ENCODE peak calls at places on chromosome 2, in six cellular contexts. One of them, this sample, is unnamed.

GRCh38 chr2:43020990-43021677 is 205.3 kb downstream of the ZFP36L2 start:
- DNase-seq in kidney epithelial cell: no peak
- DNase-seq in AG04450: no peak
- DNase-seq in OCI-LY7: no peak
- DNase-seq in activated gamma-delta T cell: no peak
- DNase-seq in stimulated activated CD4-positive, alpha-beta T cell treated with anti-CD3 and anti-CD28 coated beads, Interleukin-12 subunit alpha, Interleukin-12 subunit beta, amount 100 ng/mL, for 24 hours: no peak
- DNase-seq in this sample: no peak

GRCh38 chr2:54524236-54524991 is 68.3 kb downstream of the SPTBN1 start:
- DNase-seq in kidney epithelial cell: peak
- DNase-seq in OCI-LY7: no peak
- DNase-seq in AG04450: no peak
- DNase-seq in activated gamma-delta T cell: no peak
- DNase-seq in stimulated activated CD4-positive, alpha-beta T cell treated with anti-CD3 and anti-CD28 coated beads, Interleukin-12 subunit alpha, Interleukin-12 subunit beta, amount 100 ng/mL, for 24 hours: peak
- DNase-seq in this sample: peak

GRCh38 chr2:236965021-236965840 is 120.5 kb upstream of the COPS8 start:
- DNase-seq in OCI-LY7: no peak
- DNase-seq in stimulated activated CD4-positive, alpha-beta T cell treated with anti-CD3 and anti-CD28 coated beads, Interleukin-12 subunit alpha, Interleukin-12 subunit beta, amount 100 ng/mL, for 24 hours: no peak
- DNase-seq in kidney epithelial cell: no peak
- DNase-seq in AG04450: no peak
- DNase-seq in activated gamma-delta T cell: no peak
- DNase-seq in this sample: no peak

GRCh38 chr2:168494190-168494711 is 38.2 kb downstream of the CERS6 start:
- DNase-seq in AG04450: no peak
- DNase-seq in activated gamma-delta T cell: no peak
- DNase-seq in OCI-LY7: no peak
- DNase-seq in kidney epithelial cell: no peak
- DNase-seq in stimulated activated CD4-positive, alpha-beta T cell treated with anti-CD3 and anti-CD28 coated beads, Interleukin-12 subunit alpha, Interleukin-12 subunit beta, amount 100 ng/mL, for 24 hours: no peak
- DNase-seq in this sample: peak

GRCh38 chr2:112020561-112020960 is 34.5 kb upstream of the TMEM87B start:
- DNase-seq in stimulated activated CD4-positive, alpha-beta T cell treated with anti-CD3 and anti-CD28 coated beads, Interleukin-12 subunit alpha, Interleukin-12 subunit beta, amount 100 ng/mL, for 24 hours: no peak
- DNase-seq in kidney epithelial cell: no peak
- DNase-seq in AG04450: no peak
- DNase-seq in OCI-LY7: no peak
- DNase-seq in activated gamma-delta T cell: no peak
- DNase-seq in this sample: no peak

GRCh38 chr2:22020101-22020742 is 896.5 kb downstream of the TDRD15 start:
- DNase-seq in AG04450: no peak
- DNase-seq in stimulated activated CD4-positive, alpha-beta T cell treated with anti-CD3 and anti-CD28 coated beads, Interleukin-12 subunit alpha, Interleukin-12 subunit beta, amount 100 ng/mL, for 24 hours: no peak
- DNase-seq in OCI-LY7: no peak
- DNase-seq in kidney epithelial cell: peak
- DNase-seq in activated gamma-delta T cell: no peak
- DNase-seq in this sample: peak

GRCh38 chr2:84971799-84972790 is 1.1 kb downstream of the KCMF1 start:
- DNase-seq in OCI-LY7: peak
- DNase-seq in AG04450: no peak
- DNase-seq in kidney epithelial cell: no peak
- DNase-seq in activated gamma-delta T cell: peak
- DNase-seq in stimulated activated CD4-positive, alpha-beta T cell treated with anti-CD3 and anti-CD28 coated beads, Interleukin-12 subunit alpha, Interleukin-12 subunit beta, amount 100 ng/mL, for 24 hours: peak
- DNase-seq in this sample: peak

GRCh38 chr2:134009440-134009839 is 244.4 kb upstream of the MGAT5 start:
- DNase-seq in kidney epithelial cell: no peak
- DNase-seq in stimulated activated CD4-positive, alpha-beta T cell treated with anti-CD3 and anti-CD28 coated beads, Interleukin-12 subunit alpha, Interleukin-12 subunit beta, amount 100 ng/mL, for 24 hours: no peak
- DNase-seq in OCI-LY7: no peak
- DNase-seq in activated gamma-delta T cell: no peak
- DNase-seq in AG04450: no peak
- DNase-seq in this sample: no peak

GRCh38 chr2:207341816-207342215 is 176.1 kb upstream of the KLF7 start:
- DNase-seq in kidney epithelial cell: no peak
- DNase-seq in activated gamma-delta T cell: no peak
- DNase-seq in OCI-LY7: no peak
- DNase-seq in AG04450: no peak
- DNase-seq in stimulated activated CD4-positive, alpha-beta T cell treated with anti-CD3 and anti-CD28 coated beads, Interleukin-12 subunit alpha, Interleukin-12 subunit beta, amount 100 ng/mL, for 24 hours: no peak
- DNase-seq in this sample: no peak

GRCh38 chr2:98072442-98072841 is 14.5 kb upstream of the VWA3B start:
- DNase-seq in activated gamma-delta T cell: no peak
- DNase-seq in kidney epithelial cell: no peak
- DNase-seq in OCI-LY7: no peak
- DNase-seq in AG04450: no peak
- DNase-seq in stimulated activated CD4-positive, alpha-beta T cell treated with anti-CD3 and anti-CD28 coated beads, Interleukin-12 subunit alpha, Interleukin-12 subunit beta, amount 100 ng/mL, for 24 hours: no peak
- DNase-seq in this sample: no peak

GRCh38 chr2:50181212-50181611 is 850.7 kb downstream of the NRXN1 start:
- DNase-seq in OCI-LY7: no peak
- DNase-seq in activated gamma-delta T cell: no peak
- DNase-seq in kidney epithelial cell: no peak
- DNase-seq in stimulated activated CD4-positive, alpha-beta T cell treated with anti-CD3 and anti-CD28 coated beads, Interleukin-12 subunit alpha, Interleukin-12 subunit beta, amount 100 ng/mL, for 24 hours: no peak
- DNase-seq in AG04450: no peak
- DNase-seq in this sample: peak

GRCh38 chr2:38690499-38691420 is 24.8 kb downstream of the GALM start:
- DNase-seq in activated gamma-delta T cell: no peak
- DNase-seq in AG04450: peak
- DNase-seq in stimulated activated CD4-positive, alpha-beta T cell treated with anti-CD3 and anti-CD28 coated beads, Interleukin-12 subunit alpha, Interleukin-12 subunit beta, amount 100 ng/mL, for 24 hours: no peak
- DNase-seq in OCI-LY7: no peak
- DNase-seq in kidney epithelial cell: peak
- DNase-seq in this sample: peak

GRCh38 chr2:234444888-234445287 is 52.0 kb downstream of the ARL4C start:
- DNase-seq in kidney epithelial cell: peak
- DNase-seq in stimulated activated CD4-positive, alpha-beta T cell treated with anti-CD3 and anti-CD28 coated beads, Interleukin-12 subunit alpha, Interleukin-12 subunit beta, amount 100 ng/mL, for 24 hours: no peak
- DNase-seq in activated gamma-delta T cell: peak
- DNase-seq in AG04450: peak
- DNase-seq in OCI-LY7: peak
- DNase-seq in this sample: peak

GRCh38 chr2:10079931-10080535 is at the start of gene CYS1:
- DNase-seq in kidney epithelial cell: no peak
- DNase-seq in AG04450: no peak
- DNase-seq in OCI-LY7: peak
- DNase-seq in activated gamma-delta T cell: no peak
- DNase-seq in stimulated activated CD4-positive, alpha-beta T cell treated with anti-CD3 and anti-CD28 coated beads, Interleukin-12 subunit alpha, Interleukin-12 subunit beta, amount 100 ng/mL, for 24 hours: no peak
- DNase-seq in this sample: no peak

GRCh38 chr2:238578256-238578655 is 151.5 kb downstream of the ASB1 start:
- DNase-seq in OCI-LY7: no peak
- DNase-seq in activated gamma-delta T cell: no peak
- DNase-seq in AG04450: no peak
- DNase-seq in kidney epithelial cell: no peak
- DNase-seq in stimulated activated CD4-positive, alpha-beta T cell treated with anti-CD3 and anti-CD28 coated beads, Interleukin-12 subunit alpha, Interleukin-12 subunit beta, amount 100 ng/mL, for 24 hours: no peak
- DNase-seq in this sample: no peak

GRCh38 chr2:109164739-109165221 is 35.8 kb downstream of the SH3RF3 start:
- DNase-seq in activated gamma-delta T cell: no peak
- DNase-seq in kidney epithelial cell: no peak
- DNase-seq in AG04450: no peak
- DNase-seq in stimulated activated CD4-positive, alpha-beta T cell treated with anti-CD3 and anti-CD28 coated beads, Interleukin-12 subunit alpha, Interleukin-12 subunit beta, amount 100 ng/mL, for 24 hours: no peak
- DNase-seq in OCI-LY7: no peak
- DNase-seq in this sample: peak

GRCh38 chr2:96116424-96116878 is at the start of gene ADRA2B:
- DNase-seq in activated gamma-delta T cell: peak
- DNase-seq in stimulated activated CD4-positive, alpha-beta T cell treated with anti-CD3 and anti-CD28 coated beads, Interleukin-12 subunit alpha, Interleukin-12 subunit beta, amount 100 ng/mL, for 24 hours: peak
- DNase-seq in AG04450: no peak
- DNase-seq in OCI-LY7: peak
- DNase-seq in kidney epithelial cell: no peak
- DNase-seq in this sample: peak

GRCh38 chr2:53933329-53933728 is 37.5 kb downstream of the PSME4 start:
- DNase-seq in OCI-LY7: no peak
- DNase-seq in AG04450: no peak
- DNase-seq in kidney epithelial cell: no peak
- DNase-seq in activated gamma-delta T cell: no peak
- DNase-seq in stimulated activated CD4-positive, alpha-beta T cell treated with anti-CD3 and anti-CD28 coated beads, Interleukin-12 subunit alpha, Interleukin-12 subunit beta, amount 100 ng/mL, for 24 hours: no peak
- DNase-seq in this sample: no peak

GRCh38 chr2:174675615-174676014 is 78.0 kb upstream of the WIPF1 start:
- DNase-seq in activated gamma-delta T cell: no peak
- DNase-seq in kidney epithelial cell: no peak
- DNase-seq in OCI-LY7: no peak
- DNase-seq in stimulated activated CD4-positive, alpha-beta T cell treated with anti-CD3 and anti-CD28 coated beads, Interleukin-12 subunit alpha, Interleukin-12 subunit beta, amount 100 ng/mL, for 24 hours: no peak
- DNase-seq in AG04450: no peak
- DNase-seq in this sample: no peak

GRCh38 chr2:27255660-27256059 is 7.2 kb downstream of the SLC30A3 start:
- DNase-seq in kidney epithelial cell: no peak
- DNase-seq in OCI-LY7: no peak
- DNase-seq in activated gamma-delta T cell: no peak
- DNase-seq in AG04450: no peak
- DNase-seq in stimulated activated CD4-positive, alpha-beta T cell treated with anti-CD3 and anti-CD28 coated beads, Interleukin-12 subunit alpha, Interleukin-12 subunit beta, amount 100 ng/mL, for 24 hours: no peak
- DNase-seq in this sample: peak

GRCh38 chr2:144330951-144331651 is 188.8 kb downstream of the ZEB2 start:
- DNase-seq in OCI-LY7: peak
- DNase-seq in AG04450: no peak
- DNase-seq in activated gamma-delta T cell: no peak
- DNase-seq in kidney epithelial cell: no peak
- DNase-seq in stimulated activated CD4-positive, alpha-beta T cell treated with anti-CD3 and anti-CD28 coated beads, Interleukin-12 subunit alpha, Interleukin-12 subunit beta, amount 100 ng/mL, for 24 hours: no peak
- DNase-seq in this sample: peak

GRCh38 chr2:51995293-51995692 is 963.4 kb upstream of the NRXN1 start:
- DNase-seq in activated gamma-delta T cell: no peak
- DNase-seq in OCI-LY7: no peak
- DNase-seq in AG04450: peak
- DNase-seq in kidney epithelial cell: no peak
- DNase-seq in stimulated activated CD4-positive, alpha-beta T cell treated with anti-CD3 and anti-CD28 coated beads, Interleukin-12 subunit alpha, Interleukin-12 subunit beta, amount 100 ng/mL, for 24 hours: no peak
- DNase-seq in this sample: peak

GRCh38 chr2:190173382-190173781 is 110.9 kb upstream of the MSTN start:
- DNase-seq in OCI-LY7: no peak
- DNase-seq in activated gamma-delta T cell: no peak
- DNase-seq in AG04450: no peak
- DNase-seq in stimulated activated CD4-positive, alpha-beta T cell treated with anti-CD3 and anti-CD28 coated beads, Interleukin-12 subunit alpha, Interleukin-12 subunit beta, amount 100 ng/mL, for 24 hours: no peak
- DNase-seq in kidney epithelial cell: no peak
- DNase-seq in this sample: no peak

GRCh38 chr2:46363535-46364170 is 66.4 kb downstream of the EPAS1 start:
- DNase-seq in OCI-LY7: no peak
- DNase-seq in kidney epithelial cell: no peak
- DNase-seq in AG04450: peak
- DNase-seq in activated gamma-delta T cell: no peak
- DNase-seq in stimulated activated CD4-positive, alpha-beta T cell treated with anti-CD3 and anti-CD28 coated beads, Interleukin-12 subunit alpha, Interleukin-12 subunit beta, amount 100 ng/mL, for 24 hours: no peak
- DNase-seq in this sample: peak

GRCh38 chr2:98029718-98030222 is 34.0 kb upstream of the TMEM131 start:
- DNase-seq in activated gamma-delta T cell: no peak
- DNase-seq in AG04450: no peak
- DNase-seq in OCI-LY7: no peak
- DNase-seq in stimulated activated CD4-positive, alpha-beta T cell treated with anti-CD3 and anti-CD28 coated beads, Interleukin-12 subunit alpha, Interleukin-12 subunit beta, amount 100 ng/mL, for 24 hours: no peak
- DNase-seq in kidney epithelial cell: no peak
- DNase-seq in this sample: peak

GRCh38 chr2:218223046-218223445 is 6.1 kb downstream of the ARPC2 start:
- DNase-seq in kidney epithelial cell: no peak
- DNase-seq in stimulated activated CD4-positive, alpha-beta T cell treated with anti-CD3 and anti-CD28 coated beads, Interleukin-12 subunit alpha, Interleukin-12 subunit beta, amount 100 ng/mL, for 24 hours: no peak
- DNase-seq in activated gamma-delta T cell: no peak
- DNase-seq in AG04450: no peak
- DNase-seq in OCI-LY7: no peak
- DNase-seq in this sample: peak

GRCh38 chr2:10471046-10471571 is 23.0 kb upstream of the ODC1 start:
- DNase-seq in AG04450: no peak
- DNase-seq in kidney epithelial cell: no peak
- DNase-seq in OCI-LY7: no peak
- DNase-seq in activated gamma-delta T cell: no peak
- DNase-seq in stimulated activated CD4-positive, alpha-beta T cell treated with anti-CD3 and anti-CD28 coated beads, Interleukin-12 subunit alpha, Interleukin-12 subunit beta, amount 100 ng/mL, for 24 hours: no peak
- DNase-seq in this sample: no peak

GRCh38 chr2:204292439-204292838 is 252.8 kb upstream of the PARD3B start:
- DNase-seq in OCI-LY7: no peak
- DNase-seq in activated gamma-delta T cell: no peak
- DNase-seq in kidney epithelial cell: no peak
- DNase-seq in AG04450: no peak
- DNase-seq in stimulated activated CD4-positive, alpha-beta T cell treated with anti-CD3 and anti-CD28 coated beads, Interleukin-12 subunit alpha, Interleukin-12 subunit beta, amount 100 ng/mL, for 24 hours: no peak
- DNase-seq in this sample: no peak